ENCODE peak calls at places on chromosomes 5 and 9, in eight cellular contexts. M, V, N, Z, A, X, S and P are unnamed samples.

GRCh38 chr5:151829370-151829769 is 57.6 kb downstream of the G3BP1 start:
- DNase-seq in M (no peak), V (no peak), N (no peak), Z (no peak), A (no peak), X (no peak), S (no peak), P (no peak)

GRCh38 chr5:1594336-1595106 is 70.8 kb upstream of the LPCAT1 start:
- DNase-seq in M (peak; percentile 34), V (peak; percentile 76), N (no peak), Z (peak; percentile 90), A (peak; percentile 50), X (peak; percentile 87), S (no peak), P (no peak)

GRCh38 chr9:19440823-19441580 is 32.2 kb downstream of the ACER2 start:
- DNase-seq in M (no peak), V (peak; percentile 38), N (no peak), Z (no peak), A (no peak), X (no peak), S (no peak), P (no peak)

GRCh38 chr9:121450241-121450640 is 49.4 kb downstream of the GGTA1 start:
- DNase-seq in M (no peak), V (no peak), N (no peak), Z (no peak), A (peak; percentile 32), X (no peak), S (no peak), P (no peak)

GRCh38 chr9:129550199-129550839 is 70.6 kb downstream of the C9orf50 start:
- DNase-seq in M (peak; percentile 82), V (peak; percentile 82), N (no peak), Z (peak; percentile 85), A (peak; percentile 64), X (peak; percentile 74), S (peak; percentile 42), P (peak; percentile 58)

GRCh38 chr5:14153932-14154646 is 10.9 kb downstream of the TRIO start:
- DNase-seq in M (peak; percentile 84), V (no peak), N (no peak), Z (peak; percentile 57), A (peak; percentile 51), X (no peak), S (peak; percentile 82), P (peak; percentile 72)

GRCh38 chr9:73683862-73684591 is 532.4 kb downstream of the ANXA1 start:
- DNase-seq in M (no peak), V (no peak), N (peak; percentile 17), Z (no peak), A (no peak), X (peak; percentile 48), S (peak; percentile 5), P (peak; percentile 37)

GRCh38 chr5:140322751-140323731 is 20.1 kb upstream of the PFDN1 start:
- DNase-seq in M (no peak), V (peak; percentile 62), N (no peak), Z (no peak), A (peak; percentile 79), X (no peak), S (peak; percentile 95), P (peak; percentile 85)

GRCh38 chr9:15306757-15307522 is at the start of gene TTC39B:
- DNase-seq in M (peak; percentile 94), V (peak; percentile 93), N (peak; percentile 89), Z (peak; percentile 96), A (peak; percentile 90), X (peak; percentile 74), S (peak; percentile 84), P (peak; percentile 72)

GRCh38 chr5:150486402-150487198 is 21.3 kb upstream of the NDST1 start:
- DNase-seq in M (no peak), V (peak; percentile 71), N (peak; percentile 71), Z (peak; percentile 84), A (peak; percentile 77), X (peak; percentile 69), S (no peak), P (no peak)

GRCh38 chr9:27118916-27119315 is 9.9 kb downstream of the TEK start:
- DNase-seq in M (no peak), V (no peak), N (no peak), Z (no peak), A (no peak), X (no peak), S (peak; percentile 70), P (no peak)

GRCh38 chr9:31390352-31391025 is 994.0 kb upstream of the ACO1 start:
- DNase-seq in M (no peak), V (no peak), N (no peak), Z (no peak), A (no peak), X (peak; percentile 30), S (no peak), P (no peak)

GRCh38 chr9:70136632-70137031 is 93.0 kb downstream of the MAMDC2 start:
- DNase-seq in M (no peak), V (no peak), N (no peak), Z (no peak), A (no peak), X (peak; percentile 47), S (peak; percentile 60), P (no peak)

GRCh38 chr5:51392689-51393199 is 9.5 kb downstream of the ISL1 start:
- DNase-seq in M (no peak), V (no peak), N (no peak), Z (no peak), A (no peak), X (no peak), S (no peak), P (no peak)

GRCh38 chr9:23822331-23823169 is 3.5 kb downstream of the ELAVL2 start:
- DNase-seq in M (no peak), V (no peak), N (no peak), Z (no peak), A (no peak), X (no peak), S (no peak), P (no peak)

GRCh38 chr9:23819403-23819802 is 6.6 kb downstream of the ELAVL2 start:
- DNase-seq in M (no peak), V (no peak), N (no peak), Z (no peak), A (no peak), X (no peak), S (no peak), P (no peak)

GRCh38 chr9:23824241-23825142 is 1.5 kb downstream of the ELAVL2 start:
- DNase-seq in M (no peak), V (no peak), N (no peak), Z (no peak), A (no peak), X (no peak), S (no peak), P (no peak)

GRCh38 chr9:23821400-23822181 is 4.4 kb downstream of the ELAVL2 start:
- DNase-seq in M (no peak), V (no peak), N (no peak), Z (no peak), A (no peak), X (no peak), S (no peak), P (no peak)

DNA sequence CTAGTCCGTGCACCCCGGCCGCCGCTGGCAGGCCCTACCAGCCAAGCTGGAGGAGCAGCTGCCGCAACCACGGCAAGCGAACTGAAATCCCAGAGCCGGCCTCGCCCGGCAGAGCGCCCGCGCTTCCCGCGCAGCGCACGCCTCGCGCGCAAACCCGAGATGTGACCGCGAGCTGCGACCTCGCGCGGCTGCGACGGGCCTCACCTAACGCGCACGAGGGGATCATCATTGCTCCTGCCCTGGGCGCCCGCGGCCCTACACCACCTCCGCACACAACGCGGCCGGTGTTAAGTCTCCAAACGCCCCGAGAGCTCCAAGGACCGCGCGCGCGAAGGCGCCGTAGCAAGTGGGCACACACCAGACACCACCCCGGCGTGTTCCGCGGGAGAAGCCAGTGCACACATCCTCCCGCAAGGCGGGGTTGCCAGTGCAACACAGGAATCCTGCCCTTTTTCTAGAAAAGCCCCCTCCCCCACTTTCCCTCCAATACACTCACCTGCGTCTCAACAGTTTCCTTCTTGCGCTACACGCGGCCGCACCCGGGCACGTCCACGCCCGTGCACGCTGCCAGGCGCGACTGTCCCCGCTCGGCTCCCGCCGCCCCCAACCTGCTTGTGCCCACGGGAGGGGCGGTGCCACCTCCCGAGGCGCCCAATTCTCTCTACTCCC is 5.2 kb downstream of the ELAVL2 start:
- DNase-seq in M (no peak), V (no peak), N (no peak), Z (no peak), A (no peak), X (no peak), S (no peak), P (no peak)
- H3K4me3 ChIP-seq in M (peak overlapping the region; percentile 35), V (no peak overlapping the region), N (no peak overlapping the region), Z (peak overlapping the region; percentile 41), A (peak overlapping the region; percentile 29), X (no peak overlapping the region), S (no peak overlapping the region), P (peak overlapping the region; percentile 41)

GRCh38 chr5:5105531-5105930 is 34.6 kb upstream of the ADAMTS16 start:
- DNase-seq in M (no peak), V (no peak), N (no peak), Z (no peak), A (no peak), X (no peak), S (no peak), P (no peak)
- TF ChIP-seq CTCF in M (no peak), V (no peak), N (no peak), Z (no peak), A (no peak), X (no peak), S (no peak), P (no peak)

GRCh38 chr9:94139672-94140417 is 55.6 kb downstream of the PTPDC1 start:
- DNase-seq in M (peak; percentile 92), V (peak; percentile 93), N (no peak), Z (peak; percentile 75), A (peak; percentile 92), X (peak; percentile 62), S (peak; percentile 96), P (peak; percentile 98)
- H3K4me3 ChIP-seq in M (peak overlapping the region; percentile 10), V (no peak overlapping the region), N (no peak overlapping the region), Z (no peak overlapping the region), A (no peak overlapping the region), X (no peak overlapping the region), S (no peak overlapping the region), P (no peak overlapping the region)

DNA sequence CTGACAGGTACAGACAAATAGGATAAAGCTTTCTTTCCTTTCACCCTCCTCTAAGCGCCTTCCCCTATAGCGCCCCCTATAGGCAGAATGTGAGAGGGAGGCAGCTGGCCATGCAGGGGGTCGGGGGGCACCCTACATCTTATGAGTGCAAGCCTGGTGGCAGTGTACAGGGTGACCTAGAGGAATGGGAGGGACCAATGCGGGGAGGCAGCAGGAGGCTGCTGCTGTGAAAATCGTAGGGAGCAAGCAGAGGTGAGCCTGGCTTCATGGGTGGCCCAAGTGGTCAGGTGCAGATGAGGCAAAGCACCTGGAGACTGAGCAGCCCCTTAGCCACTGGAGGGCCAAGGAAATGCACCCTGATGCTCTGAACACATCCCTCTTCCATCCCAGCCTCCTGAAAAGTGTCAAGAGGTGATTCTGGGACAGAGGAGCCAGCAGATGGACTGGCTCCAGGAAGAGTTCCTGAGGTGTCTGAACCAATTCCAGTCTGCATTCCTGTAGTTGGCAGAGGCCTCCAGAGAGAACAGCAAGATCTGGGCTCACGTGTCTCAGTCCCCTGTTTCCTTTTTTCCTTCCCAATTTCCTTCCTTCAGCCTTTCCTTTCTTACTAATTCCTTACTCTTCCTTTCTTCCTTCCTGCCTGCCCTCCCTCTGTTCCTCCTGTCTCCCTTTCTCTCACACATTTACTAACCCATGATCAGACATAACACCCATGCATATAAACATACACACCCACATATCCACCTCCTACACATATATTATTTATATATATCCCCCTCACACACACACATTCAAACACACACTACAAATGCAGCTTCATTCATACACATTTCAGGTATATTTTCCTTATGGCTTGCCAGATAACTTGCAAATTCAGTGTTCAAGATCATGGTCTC is 32.8 kb upstream of the GALNT10 start:
- DNase-seq in M (no peak), V (no peak), N (peak; percentile 9), Z (no peak), A (peak; percentile 58), X (no peak), S (no peak), P (no peak)
- TF ChIP-seq CTCF in M (no peak), V (no peak), N (peak; percentile 52), Z (peak; percentile 35), A (no peak), X (peak; percentile 60), S (peak; percentile 59), P (peak; percentile 29)